ENCODE peak calls at places on chromosome 12, in six cellular contexts. E, Y, W, M, J and A are unnamed samples.

GRCh38 chr12:2169964-2170363 is 117.2 kb downstream of the CACNA1C start:
- DNase-seq in J (no peak), Y (no peak), M (no peak), W (no peak), E (no peak), A (no peak)

GRCh38 chr12:46377678-46378077 is 5.1 kb upstream of the SLC38A2 start:
- DNase-seq in Y (no peak), W (no peak), J (peak; percentile 15), M (no peak), E (no peak), A (no peak)

GRCh38 chr12:130938186-130938585 is 15.5 kb upstream of the ADGRD1 start:
- DNase-seq in J (no peak), E (no peak), Y (no peak), M (no peak), W (no peak), A (no peak)

GRCh38 chr12:132172619-132173018 is 28.4 kb downstream of the NOC4L start:
- DNase-seq in M (no peak), J (no peak), E (no peak), Y (no peak), W (no peak), A (no peak)

GRCh38 chr12:6369916-6370575 is 5.3 kb downstream of the SCNN1A start:
- DNase-seq in J (peak; percentile 39), W (no peak), E (no peak), Y (no peak), M (peak; percentile 37), A (no peak)

GRCh38 chr12:43921666-43922337 is 85.9 kb downstream of the TMEM117 start:
- DNase-seq in W (peak; percentile 27), J (peak; percentile 12), M (no peak), E (no peak), Y (no peak), A (peak; percentile 9)

GRCh38 chr12:76946451-76946850 is 67.6 kb upstream of the CSRP2 start:
- DNase-seq in J (no peak), M (no peak), E (no peak), W (no peak), Y (no peak), A (no peak)

GRCh38 chr12:119624971-119625370 is 31.4 kb downstream of the TMEM233 start:
- DNase-seq in E (peak; percentile 29), Y (no peak), J (no peak), W (no peak), M (no peak), A (no peak)

GRCh38 chr12:94386422-94386821 is 73.2 kb downstream of the CEP83 start:
- DNase-seq in E (no peak), M (no peak), Y (peak; percentile 73), J (peak; percentile 51), W (no peak), A (no peak)

GRCh38 chr12:76451528-76451927 is 103.3 kb upstream of the BBS10 start:
- DNase-seq in W (no peak), M (no peak), J (no peak), E (no peak), Y (peak; percentile 59), A (no peak)

GRCh38 chr12:81327458-81327857 is 249.6 kb downstream of the ACSS3 start:
- DNase-seq in J (no peak), M (no peak), E (no peak), Y (no peak), W (no peak), A (no peak)

GRCh38 chr12:105740970-105741725 is 397.6 kb downstream of the NUAK1 start:
- DNase-seq in E (no peak), W (no peak), J (peak; percentile 24), M (no peak), Y (peak; percentile 47), A (no peak)

GRCh38 chr12:78797201-78797931 is 67.2 kb upstream of the SYT1 start:
- DNase-seq in E (peak; percentile 72), Y (no peak), M (no peak), J (peak; percentile 72), W (no peak), A (no peak)

GRCh38 chr12:9273276-9273675 is 65.1 kb upstream of the PZP start:
- DNase-seq in Y (no peak), J (peak; percentile 74), E (peak; percentile 35), M (no peak), W (peak; percentile 31), A (no peak)

GRCh38 chr12:17652436-17652835 is 437.6 kb downstream of the RERGL start:
- DNase-seq in J (no peak), M (no peak), W (no peak), Y (no peak), E (no peak), A (peak; percentile 15)

GRCh38 chr12:91441996-91442395 is 259.4 kb upstream of the DCN start:
- DNase-seq in M (no peak), Y (no peak), J (no peak), E (no peak), W (no peak), A (no peak)

GRCh38 chr12:62605972-62606371 is 139.3 kb downstream of the MON2 start:
- DNase-seq in E (no peak), J (no peak), Y (no peak), M (no peak), W (no peak), A (no peak)

GRCh38 chr12:107436376-107436775 is 249.2 kb upstream of the PWP1 start:
- DNase-seq in M (no peak), E (peak; percentile 89), J (peak; percentile 80), W (no peak), Y (no peak), A (peak; percentile 58)

GRCh38 chr12:126454581-126454980 is 1389.3 kb downstream of the AACS start:
- DNase-seq in W (no peak), J (no peak), Y (no peak), M (no peak), E (no peak), A (no peak)

GRCh38 chr12:72063073-72063472 is 124.4 kb downstream of the TPH2 start:
- DNase-seq in J (no peak), E (no peak), M (no peak), W (no peak), Y (no peak), A (no peak)

DNA sequence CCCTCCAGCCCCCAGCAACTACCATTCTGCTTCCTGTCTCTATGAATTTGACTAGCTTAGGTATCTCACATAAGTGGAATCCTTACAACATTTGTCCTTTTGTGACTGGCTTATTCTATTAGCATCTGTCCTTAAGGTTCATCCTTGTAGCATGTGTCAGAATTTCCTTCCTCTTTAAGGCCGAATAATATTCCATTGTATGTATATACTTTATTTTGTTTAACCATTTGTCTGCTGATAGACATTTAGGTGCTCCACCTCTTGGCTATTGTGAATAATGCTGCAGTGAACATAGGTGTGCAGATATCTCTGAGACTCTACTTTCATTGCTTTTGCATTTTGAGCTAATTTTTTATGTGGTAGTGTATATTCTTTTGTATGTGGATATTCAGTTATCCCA is 75.7 kb downstream of the SPATS2 start:
- DNase-seq in J (no peak), M (no peak), W (no peak), E (no peak), Y (no peak), A (no peak)
- TF ChIP-seq CTCF in J (no peak), M (no peak), W (no peak), E (no peak), Y (no peak), A (no peak)

GRCh38 chr12:108875280-108875679 is 4.6 kb upstream of the DAO start:
- DNase-seq in M (no peak), Y (no peak), E (no peak), W (no peak), J (no peak), A (no peak)

GRCh38 chr12:108875682-108876361 is 4.1 kb upstream of the DAO start:
- DNase-seq in W (no peak), J (no peak), E (no peak), Y (no peak), M (no peak), A (no peak)

GRCh38 chr12:108879615-108880254 is at the start of gene DAO:
- DNase-seq in Y (peak; percentile 92), M (no peak), W (no peak), J (no peak), E (no peak), A (no peak)

GRCh38 chr12:108881953-108882352 is 2.1 kb downstream of the DAO start:
- DNase-seq in W (no peak), E (peak; percentile 70), J (no peak), M (no peak), Y (no peak), A (peak; percentile 19)

DNA sequence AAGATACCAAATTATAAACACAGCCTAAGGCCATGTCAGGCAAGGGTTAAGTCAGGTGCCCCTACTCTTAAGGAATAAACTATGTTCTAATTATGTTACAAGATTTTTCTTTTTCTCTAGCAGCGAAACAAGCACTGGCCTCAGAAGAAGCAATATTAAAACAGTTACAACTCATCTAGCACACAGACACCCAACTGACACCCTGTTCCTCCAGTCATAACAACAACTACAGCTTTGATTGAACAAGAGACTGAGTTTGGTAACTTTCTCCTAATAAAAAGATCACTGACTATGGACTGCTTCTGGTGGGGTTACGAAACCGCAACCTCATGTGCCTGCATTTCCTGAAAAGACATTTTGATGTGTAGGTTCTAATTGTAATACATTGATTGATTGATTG is 3.3 kb upstream of the DAO start:
- DNase-seq in W (no peak), J (no peak), E (no peak), Y (no peak), M (no peak), A (no peak)
- H3K4me3 ChIP-seq in W (no peak overlapping the region), J (no peak overlapping the region), E (no peak overlapping the region), Y (no peak overlapping the region), M (no peak overlapping the region), A (no peak overlapping the region)

GRCh38 chr12:121061831-121062230 is 22.8 kb upstream of the OASL start:
- DNase-seq in E (no peak), W (no peak), J (peak; percentile 51), Y (no peak), M (no peak), A (no peak)
- TF ChIP-seq CTCF in E (peak; percentile 36), W (peak; percentile 26), J (peak; percentile 48), Y (peak; percentile 48), M (no peak), A (peak; percentile 49)

GRCh38 chr12:70607107-70607506 is 30.1 kb downstream of the PTPRB start:
- DNase-seq in E (no peak), Y (no peak), W (no peak), M (no peak), J (no peak), A (no peak)
- H3K4me3 ChIP-seq in E (no peak overlapping the region), Y (peak overlapping the region; percentile 1), W (no peak overlapping the region), M (peak overlapping the region; percentile 57), J (no peak overlapping the region), A (no peak overlapping the region)

DNA sequence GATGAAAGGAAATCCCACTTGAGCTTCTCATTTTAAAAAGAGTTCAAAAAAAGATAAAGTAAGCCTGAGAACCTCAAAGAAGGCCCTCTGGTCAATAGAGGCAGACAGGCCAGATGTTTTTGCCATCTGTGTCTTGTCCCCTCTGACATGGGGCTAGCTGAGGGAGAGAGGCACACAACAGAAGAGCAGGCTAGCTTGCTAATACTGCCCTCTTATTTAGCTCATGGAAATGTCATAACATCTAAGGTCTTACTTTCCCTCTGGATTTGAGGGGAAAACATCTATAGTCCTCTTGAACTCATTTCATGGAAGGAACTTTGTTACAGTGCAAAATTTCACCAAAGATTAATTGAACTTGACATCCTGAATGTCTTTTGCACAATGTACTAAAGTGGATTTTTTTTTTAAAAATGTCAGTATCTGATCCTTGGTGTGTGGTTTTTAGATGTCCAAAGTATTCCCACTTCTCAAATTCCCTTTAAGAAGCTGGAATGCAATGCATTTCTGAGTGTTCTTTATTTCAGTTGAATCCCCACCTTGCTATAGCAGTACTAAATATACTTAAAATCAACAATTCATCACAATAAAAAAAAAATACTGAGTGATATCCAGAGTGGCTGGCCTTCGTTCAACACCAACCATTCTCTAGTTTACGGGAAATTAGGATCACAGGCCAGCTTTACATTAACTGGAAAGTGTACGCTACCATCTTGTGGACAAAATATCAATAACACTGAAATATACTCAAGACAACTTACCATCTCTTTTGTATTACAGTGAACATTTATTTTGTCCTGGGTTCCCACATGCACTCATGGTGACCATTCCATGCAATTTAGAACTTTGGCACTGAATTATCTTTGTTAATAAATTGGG is 176.6 kb downstream of the PAH start:
- DNase-seq in M (no peak), Y (no peak), E (peak; percentile 1), W (peak; percentile 31), J (peak; percentile 59), A (no peak)
- TF ChIP-seq CTCF in M (no peak), Y (peak; percentile 31), E (peak; percentile 22), W (peak; percentile 44), J (peak; percentile 28), A (peak; percentile 40)